ENCODE peak calls at places on chromosomes 11 and 22, in seven cellular contexts. Q, A, Y, U, B, I and F are unnamed samples.

GRCh38 chr22:19806213-19807160 is 45.9 kb downstream of the TBX1 start:
- DNase-seq in Q (no peak), B (peak), A (no peak), Y (no peak), U (peak), I (peak), F (no peak)

GRCh38 chr11:628056-628455 is 1.1 kb upstream of the SCT start:
- DNase-seq in I (no peak), B (no peak), Q (no peak), Y (no peak), A (no peak), U (no peak), F (no peak)

GRCh38 chr22:22103078-22103593 is 120.5 kb upstream of the TOP3B start:
- DNase-seq in Q (peak), I (no peak), U (no peak), A (peak), Y (no peak), B (peak), F (no peak)

GRCh38 chr22:46010951-46011626 is 34.1 kb upstream of the WNT7B start:
- DNase-seq in U (no peak), I (no peak), Q (no peak), Y (no peak), A (no peak), B (no peak), F (no peak)

GRCh38 chr11:123678246-123678645 is 23.8 kb upstream of the SCN3B start:
- DNase-seq in B (no peak), Y (no peak), I (no peak), U (no peak), Q (no peak), A (no peak), F (no peak)

GRCh38 chr22:22395230-22395629 is 113.3 kb downstream of the ZNF280B start:
- DNase-seq in U (no peak), A (no peak), Q (no peak), B (no peak), Y (no peak), I (no peak), F (no peak)

GRCh38 chr11:59172345-59173079 is 580 bp downstream of the DTX4 start:
- DNase-seq in I (no peak), Q (no peak), B (peak), U (no peak), A (no peak), Y (no peak), F (no peak)

GRCh38 chr11:27203077-27203476 is 159.9 kb downstream of the CCDC34 start:
- DNase-seq in I (no peak), B (no peak), U (no peak), A (no peak), Q (no peak), Y (no peak), F (no peak)

GRCh38 chr22:49567894-49568750 is 259.6 kb downstream of the BRD1 start:
- DNase-seq in Y (no peak), Q (no peak), U (no peak), A (no peak), B (no peak), I (no peak), F (no peak)

GRCh38 chr11:15745266-15745665 is 611.1 kb downstream of the SOX6 start:
- DNase-seq in Y (no peak), Q (no peak), I (no peak), B (no peak), A (no peak), U (no peak), F (no peak)

GRCh38 chr11:5284551-5285130 is 14.9 kb upstream of the HBE1 start:
- DNase-seq in Q (no peak), B (no peak), A (no peak), I (no peak), U (no peak), Y (no peak), F (no peak)

GRCh38 chr22:29702931-29703594 is 16.7 kb upstream of the CABP7 start:
- DNase-seq in Y (no peak), U (no peak), A (no peak), B (no peak), I (no peak), Q (no peak), F (no peak)

GRCh38 chr22:39478461-39478860 is 21.6 kb downstream of the MGAT3 start:
- DNase-seq in Y (no peak), I (no peak), Q (no peak), A (no peak), B (peak), U (no peak), F (no peak)

GRCh38 chr11:119765628-119766027 is 36.6 kb upstream of the NECTIN1 start:
- DNase-seq in Y (no peak), I (no peak), A (no peak), B (no peak), U (no peak), Q (no peak), F (no peak)

GRCh38 chr11:126411971-126412381 is 56.5 kb downstream of the ST3GAL4 start:
- DNase-seq in Q (no peak), U (no peak), A (peak), B (no peak), Y (no peak), I (no peak), F (no peak)

GRCh38 chr11:30710216-30710615 is 124.1 kb upstream of the MPPED2 start:
- DNase-seq in B (no peak), Y (peak), A (peak), U (no peak), Q (no peak), I (no peak), F (no peak)

GRCh38 chr11:130522284-130522961 is 74.0 kb downstream of the ADAMTS15 start:
- DNase-seq in Q (no peak), U (peak), A (peak), Y (peak), B (no peak), I (no peak), F (peak)

GRCh38 chr11:112016088-112016764 is 9.0 kb upstream of the DLAT start:
- DNase-seq in I (no peak), Q (no peak), B (no peak), U (no peak), Y (peak), A (no peak), F (no peak)

GRCh38 chr22:41925783-41926460 is 684 bp downstream of the TNFRSF13C start:
- DNase-seq in I (no peak), Q (peak), A (peak), U (no peak), B (peak), Y (no peak), F (no peak)

GRCh38 chr22:32480238-32480637 is 5.6 kb downstream of the FBXO7 start:
- DNase-seq in A (no peak), U (no peak), B (peak), Y (no peak), Q (no peak), I (no peak), F (no peak)

GRCh38 chr22:27420817-27421361 is 380.7 kb downstream of the MN1 start:
- DNase-seq in U (no peak), Y (peak), B (no peak), Q (no peak), I (no peak), A (no peak), F (peak)

GRCh38 chr11:1104411-1105182 is 29.9 kb downstream of the MUC2 start:
- DNase-seq in B (no peak), A (no peak), I (no peak), U (no peak), Q (no peak), Y (no peak), F (no peak)

GRCh38 chr11:86245369-86246292 is 1.1 kb downstream of the EED start:
- DNase-seq in U (no peak), Q (peak), B (peak), I (peak), Y (no peak), A (peak), F (no peak)

GRCh38 chr22:22043296-22044078 is 60.9 kb upstream of the TOP3B start:
- DNase-seq in U (no peak), I (no peak), Y (no peak), Q (no peak), A (no peak), B (no peak), F (no peak)

GRCh38 chr22:36125434-36125833 is 35.1 kb downstream of the APOL3 start:
- DNase-seq in U (no peak), I (no peak), B (no peak), A (no peak), Y (no peak), Q (no peak), F (no peak)

GRCh38 chr22:49084203-49084602 is 743.5 kb downstream of the BRD1 start:
- DNase-seq in U (no peak), A (no peak), B (peak), Q (no peak), I (no peak), Y (no peak), F (no peak)

GRCh38 chr11:62883677-62884076 is 3.0 kb downstream of the SLC3A2 start:
- DNase-seq in A (peak), U (no peak), Y (no peak), B (no peak), I (no peak), Q (no peak), F (no peak)

GRCh38 chr11:113773092-113773415 is 438 bp downstream of the ZW10 start:
- DNase-seq in I (no peak), Q (peak), A (peak), B (no peak), U (peak), Y (no peak), F (no peak)

GRCh38 chr11:110857885-110858555 is 145.8 kb upstream of the ARHGAP20 start:
- DNase-seq in U (no peak), A (no peak), I (no peak), Q (no peak), B (no peak), Y (peak), F (peak)

GRCh38 chr11:72719144-72719543 is 33.1 kb downstream of the ARAP1 start:
- DNase-seq in U (no peak), B (no peak), A (no peak), Q (no peak), Y (no peak), I (no peak), F (no peak)

GRCh38 chr22:49151256-49152131 is 676.2 kb downstream of the BRD1 start:
- DNase-seq in Q (no peak), I (no peak), B (no peak), Y (no peak), U (no peak), A (no peak), F (no peak)

GRCh38 chr22:37133304-37134018 is 16.3 kb downstream of the IL2RB start:
- DNase-seq in Q (no peak), I (no peak), U (no peak), A (no peak), B (no peak), Y (no peak), F (no peak)

GRCh38 chr22:35037089-35037488 is 28.9 kb upstream of the ISX start:
- DNase-seq in Q (peak), U (no peak), I (no peak), A (peak), Y (no peak), B (no peak), F (no peak)

GRCh38 chr11:102666331-102666957 is 39.1 kb downstream of the MMP27 start:
- DNase-seq in Q (peak), Y (no peak), U (no peak), A (peak), I (peak), B (peak), F (peak)

GRCh38 chr11:2090172-2091111 is 48.7 kb downstream of the IGF2 start:
- DNase-seq in B (no peak), Y (no peak), U (no peak), Q (no peak), I (no peak), A (no peak), F (no peak)

GRCh38 chr11:35748644-35749043 is 86.1 kb downstream of the TRIM44 start:
- DNase-seq in B (no peak), U (no peak), A (no peak), Y (no peak), I (no peak), Q (no peak), F (no peak)

GRCh38 chr22:36445158-36445668 is 36.2 kb downstream of the TXN2 start:
- DNase-seq in A (peak), Q (peak), Y (peak), U (no peak), B (no peak), I (no peak), F (peak)

GRCh38 chr22:46652081-46652929 is 32.1 kb downstream of the GRAMD4 start:
- DNase-seq in Y (no peak), I (no peak), A (no peak), Q (no peak), B (peak), U (no peak), F (no peak)

GRCh38 chr11:47388697-47389576 is 10.6 kb upstream of the SPI1 start:
- DNase-seq in Y (no peak), I (no peak), B (no peak), U (no peak), Q (no peak), A (no peak), F (no peak)